ENCODE peak calls at places on chromosomes 6 and 20, in nine cellular contexts. Y, K, O, L, A, X, W, Z and N are unnamed samples.

GRCh38 chr6:118495639-118496296 is 52.3 kb upstream of the PLN start:
- DNase-seq in Y (no peak), K (no peak), O (no peak), L (peak), A (no peak), X (peak), W (peak), Z (no peak), N (no peak)

GRCh38 chr20:6388666-6389197 is 265.9 kb upstream of the FERMT1 start:
- DNase-seq in Y (no peak), K (no peak), O (no peak), L (no peak), A (no peak), X (no peak), W (no peak), Z (no peak), N (no peak)

GRCh38 chr20:17287998-17288397 is 61.2 kb downstream of the PCSK2 start:
- DNase-seq in Y (no peak), K (no peak), O (no peak), L (no peak), A (no peak), X (no peak), W (no peak), Z (no peak), N (no peak)

GRCh38 chr20:56249244-56249955 is 868 bp downstream of the MC3R start:
- DNase-seq in Y (peak), K (peak), O (no peak), L (peak), A (no peak), X (peak), W (no peak), Z (peak), N (no peak)

GRCh38 chr20:43913291-43914025 is 1.2 kb upstream of the TOX2 start:
- DNase-seq in Y (no peak), K (no peak), O (no peak), L (no peak), A (no peak), X (no peak), W (peak), Z (no peak), N (no peak)

GRCh38 chr6:49549691-49550412 is 616 bp upstream of the C6orf141 start:
- DNase-seq in Y (no peak), K (no peak), O (no peak), L (no peak), A (no peak), X (peak), W (peak), Z (no peak), N (no peak)

GRCh38 chr6:122869437-122870024 is 80.5 kb downstream of the SMPDL3A start:
- DNase-seq in Y (peak), K (peak), O (peak), L (peak), A (no peak), X (peak), W (peak), Z (peak), N (peak)

GRCh38 chr6:159466934-159467333 is 226.1 kb downstream of the SOD2 start:
- DNase-seq in Y (no peak), K (peak), O (no peak), L (no peak), A (no peak), X (no peak), W (no peak), Z (no peak), N (no peak)

GRCh38 chr6:42263165-42263852 is 45.6 kb upstream of the MRPS10 start:
- DNase-seq in Y (no peak), K (no peak), O (no peak), L (no peak), A (no peak), X (no peak), W (no peak), Z (no peak), N (no peak)

GRCh38 chr20:41228858-41229257 is 88.7 kb downstream of the ZHX3 start:
- DNase-seq in Y (no peak), K (no peak), O (no peak), L (no peak), A (no peak), X (no peak), W (no peak), Z (no peak), N (no peak)

GRCh38 chr20:40562031-40562430 is 127.0 kb downstream of the MAFB start:
- DNase-seq in Y (peak), K (no peak), O (no peak), L (peak), A (no peak), X (peak), W (no peak), Z (no peak), N (no peak)

GRCh38 chr6:20811112-20811746 is 277.0 kb downstream of the CDKAL1 start:
- DNase-seq in Y (no peak), K (no peak), O (no peak), L (peak), A (no peak), X (peak), W (peak), Z (no peak), N (no peak)

GRCh38 chr6:30263734-30264133 is 50.5 kb upstream of the TRIM26 start:
- DNase-seq in Y (no peak), K (no peak), O (peak), L (peak), A (no peak), X (peak), W (no peak), Z (no peak), N (no peak)

GRCh38 chr6:84709121-84709520 is 55.3 kb downstream of the TBX18 start:
- DNase-seq in Y (no peak), K (no peak), O (no peak), L (no peak), A (no peak), X (no peak), W (peak), Z (no peak), N (no peak)

GRCh38 chr20:58546756-58547526 is 31.7 kb upstream of the APCDD1L start:
- DNase-seq in Y (no peak), K (no peak), O (no peak), L (no peak), A (no peak), X (no peak), W (no peak), Z (no peak), N (peak)

GRCh38 chr6:26576929-26577719 is 19.6 kb upstream of the ABT1 start:
- DNase-seq in Y (no peak), K (no peak), O (no peak), L (no peak), A (no peak), X (peak), W (peak), Z (no peak), N (no peak)

GRCh38 chr6:104955927-104956662 is 812 bp upstream of the LIN28B start:
- DNase-seq in Y (no peak), K (no peak), O (no peak), L (no peak), A (no peak), X (no peak), W (no peak), Z (peak), N (no peak)

GRCh38 chr6:63565058-63565726 is 7.1 kb upstream of the LOC128125822 start:
- DNase-seq in Y (peak), K (no peak), O (no peak), L (peak), A (no peak), X (no peak), W (no peak), Z (no peak), N (no peak)

GRCh38 chr6:37354526-37355384 is 972 bp downstream of the RNF8 start:
- DNase-seq in Y (peak), K (peak), O (no peak), L (peak), A (peak), X (peak), W (no peak), Z (no peak), N (peak)

GRCh38 chr6:17167327-17167979 is 65.6 kb downstream of the STMND1 start:
- DNase-seq in Y (peak), K (no peak), O (no peak), L (peak), A (no peak), X (peak), W (peak), Z (no peak), N (peak)

GRCh38 chr6:130814506-130814905 is 12.7 kb upstream of the SMLR1 start:
- DNase-seq in Y (no peak), K (no peak), O (no peak), L (no peak), A (no peak), X (no peak), W (no peak), Z (no peak), N (no peak)

GRCh38 chr20:4886771-4887527 is 114.4 kb downstream of the SLC23A2 start:
- DNase-seq in Y (no peak), K (no peak), O (no peak), L (no peak), A (no peak), X (peak), W (no peak), Z (no peak), N (no peak)

GRCh38 chr20:63830821-63831593 is at the start of gene ZBTB46:
- DNase-seq in Y (peak), K (peak), O (no peak), L (peak), A (no peak), X (peak), W (no peak), Z (no peak), N (peak)

GRCh38 chr6:11804135-11804534 is 25.5 kb upstream of the ADTRP start:
- DNase-seq in Y (no peak), K (no peak), O (no peak), L (no peak), A (no peak), X (no peak), W (no peak), Z (no peak), N (no peak)

GRCh38 chr6:157825243-157825904 is 2.3 kb downstream of the SNX9 start:
- DNase-seq in Y (no peak), K (no peak), O (no peak), L (no peak), A (no peak), X (peak), W (peak), Z (no peak), N (no peak)

GRCh38 chr20:19849341-19850189 is 91.5 kb downstream of the RIN2 start:
- DNase-seq in Y (no peak), K (no peak), O (peak), L (no peak), A (no peak), X (peak), W (peak), Z (no peak), N (no peak)

GRCh38 chr6:22448311-22448711 is 121.1 kb upstream of the HDGFL1 start:
- DNase-seq in Y (no peak), K (no peak), O (no peak), L (no peak), A (no peak), X (no peak), W (peak), Z (no peak), N (no peak)

GRCh38 chr6:68876792-68877493 is 241.9 kb downstream of the ADGRB3 start:
- DNase-seq in Y (no peak), K (peak), O (peak), L (peak), A (no peak), X (peak), W (no peak), Z (peak), N (no peak)

GRCh38 chr20:32972181-32973076 is 31.8 kb downstream of the SUN5 start:
- DNase-seq in Y (peak), K (peak), O (no peak), L (no peak), A (peak), X (no peak), W (peak), Z (no peak), N (no peak)

GRCh38 chr6:126657556-126658129 is 317.7 kb downstream of the CENPW start:
- DNase-seq in Y (peak), K (peak), O (no peak), L (peak), A (no peak), X (peak), W (peak), Z (peak), N (no peak)